ENCODE peak calls at places on chromosomes 7 and 10, in seven cellular contexts. One of them, this sample, is unnamed.

GRCh38 chr7:103547451-103548284 is 101.7 kb upstream of the SLC26A5 start:
- DNase-seq in right lobe of liver: no peak
- DNase-seq in esophagus squamous epithelium: no peak
- DNase-seq in body of pancreas: no peak
- DNase-seq in uterus: no peak
- DNase-seq in fibroblast of lung: no peak
- DNase-seq in choroid plexus epithelial cell: peak; percentile 2
- DNase-seq in this sample: no peak

GRCh38 chr7:155676052-155676451 is 31.6 kb downstream of the RBM33 start:
- DNase-seq in right lobe of liver: no peak
- DNase-seq in esophagus squamous epithelium: no peak
- DNase-seq in body of pancreas: no peak
- DNase-seq in uterus: no peak
- DNase-seq in fibroblast of lung: no peak
- DNase-seq in choroid plexus epithelial cell: no peak
- DNase-seq in this sample: no peak

GRCh38 chr10:133087679-133088523 is at the start of gene ADGRA1:
- DNase-seq in right lobe of liver: no peak
- DNase-seq in esophagus squamous epithelium: no peak
- DNase-seq in body of pancreas: no peak
- DNase-seq in uterus: no peak
- DNase-seq in fibroblast of lung: no peak
- DNase-seq in choroid plexus epithelial cell: no peak
- DNase-seq in this sample: peak; percentile 31

GRCh38 chr7:33922820-33923219 is 17.5 kb downstream of the BMPER start:
- DNase-seq in right lobe of liver: no peak
- DNase-seq in esophagus squamous epithelium: no peak
- DNase-seq in body of pancreas: no peak
- DNase-seq in uterus: peak; percentile 71
- DNase-seq in fibroblast of lung: no peak
- DNase-seq in choroid plexus epithelial cell: no peak
- DNase-seq in this sample: no peak

GRCh38 chr7:90401989-90402388 is 1.3 kb upstream of the CLDN12 start:
- DNase-seq in right lobe of liver: peak; percentile 28
- DNase-seq in esophagus squamous epithelium: no peak
- DNase-seq in body of pancreas: no peak
- DNase-seq in uterus: no peak
- DNase-seq in fibroblast of lung: peak; percentile 7
- DNase-seq in choroid plexus epithelial cell: peak; percentile 16
- DNase-seq in this sample: no peak

GRCh38 chr7:103373866-103374643 is 26.6 kb downstream of the PSMC2 start:
- DNase-seq in right lobe of liver: no peak
- DNase-seq in esophagus squamous epithelium: no peak
- DNase-seq in body of pancreas: no peak
- DNase-seq in uterus: no peak
- DNase-seq in fibroblast of lung: no peak
- DNase-seq in choroid plexus epithelial cell: no peak
- DNase-seq in this sample: no peak

GRCh38 chr10:94413374-94413773 is 11.0 kb downstream of the TBC1D12 start:
- DNase-seq in right lobe of liver: no peak
- DNase-seq in esophagus squamous epithelium: no peak
- DNase-seq in body of pancreas: no peak
- DNase-seq in uterus: no peak
- DNase-seq in fibroblast of lung: no peak
- DNase-seq in choroid plexus epithelial cell: no peak
- DNase-seq in this sample: no peak

GRCh38 chr7:22441157-22441556 is 58.8 kb downstream of the STEAP1B start:
- DNase-seq in right lobe of liver: no peak
- DNase-seq in esophagus squamous epithelium: no peak
- DNase-seq in body of pancreas: no peak
- DNase-seq in uterus: no peak
- DNase-seq in fibroblast of lung: no peak
- DNase-seq in choroid plexus epithelial cell: no peak
- DNase-seq in this sample: no peak

GRCh38 chr10:91689731-91690168 is 56.9 kb upstream of the PPP1R3C start:
- DNase-seq in right lobe of liver: no peak
- DNase-seq in esophagus squamous epithelium: no peak
- DNase-seq in body of pancreas: no peak
- DNase-seq in uterus: no peak
- DNase-seq in fibroblast of lung: peak; percentile 71
- DNase-seq in choroid plexus epithelial cell: peak; percentile 42
- DNase-seq in this sample: no peak

GRCh38 chr7:130891254-130892094 is 157.5 kb upstream of the KLF14 start:
- DNase-seq in right lobe of liver: no peak
- DNase-seq in esophagus squamous epithelium: no peak
- DNase-seq in body of pancreas: no peak
- DNase-seq in uterus: peak; percentile 78
- DNase-seq in fibroblast of lung: peak; percentile 98
- DNase-seq in choroid plexus epithelial cell: peak; percentile 98
- DNase-seq in this sample: no peak

GRCh38 chr10:50567384-50567783 is 56.4 kb downstream of the SGMS1 start:
- DNase-seq in right lobe of liver: no peak
- DNase-seq in esophagus squamous epithelium: no peak
- DNase-seq in body of pancreas: peak; percentile 51
- DNase-seq in uterus: no peak
- DNase-seq in fibroblast of lung: no peak
- DNase-seq in choroid plexus epithelial cell: no peak
- DNase-seq in this sample: no peak

GRCh38 chr7:129434846-129435318 is 650 bp downstream of the STRIP2 start:
- DNase-seq in right lobe of liver: peak; percentile 21
- DNase-seq in esophagus squamous epithelium: no peak
- DNase-seq in body of pancreas: peak; percentile 15
- DNase-seq in uterus: no peak
- DNase-seq in fibroblast of lung: peak; percentile 18
- DNase-seq in choroid plexus epithelial cell: peak; percentile 33
- DNase-seq in this sample: no peak

GRCh38 chr10:36344240-36344639 is 702.1 kb upstream of the FZD8 start:
- DNase-seq in right lobe of liver: no peak
- DNase-seq in esophagus squamous epithelium: no peak
- DNase-seq in body of pancreas: no peak
- DNase-seq in uterus: no peak
- DNase-seq in fibroblast of lung: peak; percentile 32
- DNase-seq in choroid plexus epithelial cell: no peak
- DNase-seq in this sample: no peak

GRCh38 chr7:155405399-155406318 is 52.3 kb upstream of the EN2 start:
- DNase-seq in right lobe of liver: no peak
- DNase-seq in esophagus squamous epithelium: no peak
- DNase-seq in body of pancreas: no peak
- DNase-seq in uterus: no peak
- DNase-seq in fibroblast of lung: no peak
- DNase-seq in choroid plexus epithelial cell: peak; percentile 16
- DNase-seq in this sample: no peak

GRCh38 chr10:14953452-14954000 is 370 bp downstream of the DCLRE1C start:
- DNase-seq in right lobe of liver: no peak
- DNase-seq in esophagus squamous epithelium: peak; percentile 60
- DNase-seq in body of pancreas: peak; percentile 37
- DNase-seq in uterus: no peak
- DNase-seq in fibroblast of lung: peak; percentile 73
- DNase-seq in choroid plexus epithelial cell: peak; percentile 78
- DNase-seq in this sample: no peak

GRCh38 chr10:594584-595270 is 94.7 kb downstream of the DIP2C start:
- DNase-seq in right lobe of liver: no peak
- DNase-seq in esophagus squamous epithelium: no peak
- DNase-seq in body of pancreas: no peak
- DNase-seq in uterus: no peak
- DNase-seq in fibroblast of lung: no peak
- DNase-seq in choroid plexus epithelial cell: no peak
- DNase-seq in this sample: no peak

GRCh38 chr7:27169658-27170493 is 4.2 kb downstream of the HOXA10 start:
- DNase-seq in right lobe of liver: no peak
- DNase-seq in esophagus squamous epithelium: no peak
- DNase-seq in body of pancreas: no peak
- DNase-seq in uterus: no peak
- DNase-seq in fibroblast of lung: no peak
- DNase-seq in choroid plexus epithelial cell: no peak
- DNase-seq in this sample: no peak

GRCh38 chr7:22969010-22969431 is 44.9 kb downstream of the HYCC1 start:
- DNase-seq in right lobe of liver: no peak
- DNase-seq in esophagus squamous epithelium: no peak
- DNase-seq in body of pancreas: no peak
- DNase-seq in uterus: no peak
- DNase-seq in fibroblast of lung: no peak
- DNase-seq in choroid plexus epithelial cell: no peak
- DNase-seq in this sample: no peak

GRCh38 chr10:131279516-131279915 is 32.0 kb downstream of the TCERG1L start:
- DNase-seq in right lobe of liver: no peak
- DNase-seq in esophagus squamous epithelium: no peak
- DNase-seq in body of pancreas: no peak
- DNase-seq in uterus: no peak
- DNase-seq in fibroblast of lung: no peak
- DNase-seq in choroid plexus epithelial cell: no peak
- DNase-seq in this sample: no peak

GRCh38 chr10:62815373-62816111 is 624 bp downstream of the EGR2 start:
- DNase-seq in right lobe of liver: peak; percentile 37
- DNase-seq in esophagus squamous epithelium: no peak
- DNase-seq in body of pancreas: no peak
- DNase-seq in uterus: no peak
- DNase-seq in fibroblast of lung: peak; percentile 51
- DNase-seq in choroid plexus epithelial cell: peak; percentile 26
- DNase-seq in this sample: peak; percentile 20

GRCh38 chr7:12422449-12423320 is 19.0 kb upstream of the VWDE start:
- DNase-seq in right lobe of liver: no peak
- DNase-seq in esophagus squamous epithelium: no peak
- DNase-seq in body of pancreas: no peak
- DNase-seq in uterus: no peak
- DNase-seq in fibroblast of lung: peak; percentile 16
- DNase-seq in choroid plexus epithelial cell: peak; percentile 41
- DNase-seq in this sample: no peak

DNA sequence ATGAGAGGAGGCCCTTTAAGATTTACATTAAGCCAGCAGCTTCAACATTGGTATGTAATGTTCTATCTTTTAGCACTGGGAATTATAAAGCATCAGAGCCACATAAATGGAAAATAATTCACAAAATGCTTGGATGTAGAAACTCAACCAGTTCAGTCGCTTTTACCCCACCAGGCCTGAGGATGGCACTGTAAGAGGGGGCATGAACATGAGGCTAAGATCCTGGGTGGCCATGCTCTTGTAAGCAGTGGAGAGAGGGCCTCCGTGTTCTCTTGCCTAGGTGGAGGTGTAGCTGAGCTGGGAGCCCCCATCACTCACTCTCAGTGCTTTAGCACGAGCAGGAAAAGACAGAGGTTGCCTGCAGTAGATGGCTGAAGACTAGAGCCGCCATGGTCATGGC is 238.8 kb downstream of the FANK1 start:
- DNase-seq in right lobe of liver: no peak
- DNase-seq in esophagus squamous epithelium: no peak
- DNase-seq in body of pancreas: no peak
- DNase-seq in uterus: no peak
- DNase-seq in fibroblast of lung: no peak
- DNase-seq in choroid plexus epithelial cell: peak; percentile 50
- DNase-seq in this sample: no peak
- TF ChIP-seq CTCF in right lobe of liver: no peak
- TF ChIP-seq CTCF in esophagus squamous epithelium: no peak
- TF ChIP-seq CTCF in body of pancreas: no peak
- TF ChIP-seq CTCF in uterus: no peak
- TF ChIP-seq CTCF in fibroblast of lung: peak; percentile 8
- TF ChIP-seq CTCF in choroid plexus epithelial cell: peak; percentile 49
- TF ChIP-seq CTCF in this sample: no peak

DNA sequence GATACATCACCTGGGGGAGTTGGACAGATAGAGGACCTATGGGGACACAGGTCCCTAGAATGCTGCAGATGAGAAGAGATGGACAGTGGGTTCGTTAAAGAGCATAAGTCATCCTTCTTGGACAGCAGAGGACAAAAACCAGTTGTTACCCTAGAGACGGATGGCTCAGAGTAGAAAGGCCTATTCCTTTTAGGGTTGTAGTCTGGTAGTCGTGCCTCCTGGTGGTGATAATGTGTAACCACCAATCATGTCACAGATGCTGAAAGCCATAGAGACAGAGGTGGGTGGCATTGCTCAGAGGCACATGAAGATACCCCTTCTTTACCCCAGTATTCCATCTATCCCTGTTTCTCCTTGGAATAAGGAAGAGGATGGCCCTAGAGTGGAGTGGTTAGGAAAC is 554.6 kb downstream of the SORCS1 start:
- DNase-seq in right lobe of liver: no peak
- DNase-seq in esophagus squamous epithelium: no peak
- DNase-seq in body of pancreas: no peak
- DNase-seq in uterus: no peak
- DNase-seq in fibroblast of lung: no peak
- DNase-seq in choroid plexus epithelial cell: peak; percentile 23
- DNase-seq in this sample: no peak
- TF ChIP-seq CTCF in right lobe of liver: no peak
- TF ChIP-seq CTCF in esophagus squamous epithelium: no peak
- TF ChIP-seq CTCF in body of pancreas: no peak
- TF ChIP-seq CTCF in uterus: no peak
- TF ChIP-seq CTCF in fibroblast of lung: peak; percentile 14
- TF ChIP-seq CTCF in choroid plexus epithelial cell: peak; percentile 52
- TF ChIP-seq CTCF in this sample: peak; percentile 46

DNA sequence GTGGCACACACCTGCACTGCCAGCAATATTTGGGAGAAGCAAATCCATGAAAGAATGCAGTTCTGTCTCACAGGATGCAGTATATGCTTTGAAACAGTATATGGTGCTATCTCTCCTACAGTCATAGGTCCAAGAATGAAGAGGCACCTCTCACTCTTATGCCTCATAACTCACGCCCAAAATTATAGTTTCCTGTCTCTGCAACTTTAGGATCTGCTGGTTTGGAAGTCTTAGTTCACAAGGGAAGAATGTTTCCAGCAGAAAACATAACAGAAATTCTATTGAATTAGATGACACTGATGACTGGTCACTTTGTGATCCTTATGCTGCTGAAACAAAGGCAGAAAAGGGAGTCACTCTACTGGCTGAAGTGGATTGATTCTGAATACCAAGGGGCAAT is 5.7 kb downstream of the C10orf67 start:
- DNase-seq in right lobe of liver: no peak
- DNase-seq in esophagus squamous epithelium: no peak
- DNase-seq in body of pancreas: no peak
- DNase-seq in uterus: no peak
- DNase-seq in fibroblast of lung: no peak
- DNase-seq in choroid plexus epithelial cell: no peak
- DNase-seq in this sample: no peak
- TF ChIP-seq CTCF in right lobe of liver: no peak
- TF ChIP-seq CTCF in esophagus squamous epithelium: no peak
- TF ChIP-seq CTCF in body of pancreas: no peak
- TF ChIP-seq CTCF in uterus: no peak
- TF ChIP-seq CTCF in fibroblast of lung: no peak
- TF ChIP-seq CTCF in choroid plexus epithelial cell: no peak
- TF ChIP-seq CTCF in this sample: no peak

GRCh38 chr7:15685358-15686181 is 913 bp downstream of the MEOX2 start:
- DNase-seq in right lobe of liver: peak; percentile 49
- DNase-seq in esophagus squamous epithelium: no peak
- DNase-seq in body of pancreas: no peak
- DNase-seq in uterus: peak; percentile 52
- DNase-seq in fibroblast of lung: peak; percentile 11
- DNase-seq in choroid plexus epithelial cell: peak; percentile 26
- DNase-seq in this sample: peak; percentile 13
- TF ChIP-seq CTCF in right lobe of liver: no peak
- TF ChIP-seq CTCF in esophagus squamous epithelium: no peak
- TF ChIP-seq CTCF in body of pancreas: no peak
- TF ChIP-seq CTCF in uterus: no peak
- TF ChIP-seq CTCF in fibroblast of lung: no peak
- TF ChIP-seq CTCF in choroid plexus epithelial cell: no peak
- TF ChIP-seq CTCF in this sample: no peak

DNA sequence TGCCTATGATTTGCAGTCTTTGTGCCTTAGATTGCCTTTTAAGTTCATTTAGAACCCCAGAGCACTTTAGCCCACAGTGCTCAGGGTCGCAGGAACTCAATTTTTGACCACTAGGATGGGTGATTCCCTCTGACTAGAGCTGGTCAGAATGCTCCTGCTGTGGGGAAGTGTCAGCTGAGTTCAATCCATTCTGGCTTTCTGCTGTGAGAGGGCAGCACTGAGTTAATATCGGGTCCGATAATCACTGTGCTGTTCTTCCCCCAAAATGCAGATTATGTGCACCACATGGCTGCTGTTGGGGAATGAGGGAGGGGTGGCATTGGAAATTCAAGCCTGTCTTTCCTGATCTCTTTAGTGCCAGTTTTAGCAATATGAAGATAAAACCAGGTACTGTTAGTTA is 886.4 kb downstream of the DNAJB9 start:
- DNase-seq in right lobe of liver: no peak
- DNase-seq in esophagus squamous epithelium: no peak
- DNase-seq in body of pancreas: no peak
- DNase-seq in uterus: no peak
- DNase-seq in fibroblast of lung: no peak
- DNase-seq in choroid plexus epithelial cell: no peak
- DNase-seq in this sample: no peak
- TF ChIP-seq CTCF in right lobe of liver: no peak
- TF ChIP-seq CTCF in esophagus squamous epithelium: no peak
- TF ChIP-seq CTCF in body of pancreas: no peak
- TF ChIP-seq CTCF in uterus: no peak
- TF ChIP-seq CTCF in fibroblast of lung: no peak
- TF ChIP-seq CTCF in choroid plexus epithelial cell: no peak
- TF ChIP-seq CTCF in this sample: no peak